ENCODE peak calls at places on chromosomes 12 and 14, in five cellular contexts. J is MM.1S, D is HepG2, O is cardiac muscle cell, V is body of pancreas. E is an unnamed sample.

GRCh38 chr14:51439896-51440295 is 199.8 kb downstream of the TMX1 start:
- DNase-seq in J (no peak), D (no peak), O (no peak), V (no peak), E (no peak)

GRCh38 chr12:67457799-67458680 is 188.9 kb downstream of the CAND1 start:
- DNase-seq in J (no peak), D (no peak), O (no peak), V (no peak), E (no peak)

GRCh38 chr14:82075566-82075965 is 541.9 kb upstream of the SEL1L start:
- DNase-seq in J (peak), D (no peak), O (peak), V (peak), E (no peak)

GRCh38 chr12:131559517-131560516 is 151.1 kb upstream of the SFSWAP start:
- DNase-seq in J (no peak), D (no peak), O (no peak), V (no peak), E (no peak)

GRCh38 chr12:59093090-59093489 is 172.8 kb upstream of the LRIG3 start:
- DNase-seq in J (no peak), D (no peak), O (no peak), V (no peak), E (no peak)

GRCh38 chr12:30874455-30875313 is 51.9 kb upstream of the TSPAN11 start:
- DNase-seq in J (no peak), D (no peak), O (no peak), V (no peak), E (no peak)

GRCh38 chr12:132014092-132014914 is 64.6 kb downstream of the EP400 start:
- DNase-seq in J (no peak), D (no peak), O (no peak), V (no peak), E (no peak)

GRCh38 chr12:107163413-107163812 is 70.1 kb upstream of the CRY1 start:
- DNase-seq in J (no peak), D (no peak), O (no peak), V (no peak), E (no peak)

GRCh38 chr12:121925361-121925725 is 7.0 kb downstream of the CFAP251 start:
- DNase-seq in J (no peak), D (no peak), O (no peak), V (no peak), E (no peak)

GRCh38 chr12:93235881-93236280 is 141.8 kb upstream of the NUDT4 start:
- DNase-seq in J (no peak), D (no peak), O (no peak), V (no peak), E (no peak)

GRCh38 chr12:25800101-25800500 is 158.4 kb upstream of the RASSF8 start:
- DNase-seq in J (peak), D (no peak), O (no peak), V (no peak), E (no peak)

GRCh38 chr14:60355768-60356167 is 106.7 kb downstream of the PPM1A start:
- DNase-seq in J (no peak), D (no peak), O (no peak), V (no peak), E (no peak)

GRCh38 chr14:63922696-63923421 is 70.1 kb downstream of the SYNE2 start:
- DNase-seq in J (peak), D (peak), O (no peak), V (peak), E (peak)

GRCh38 chr14:100159107-100159864 is at the start of gene DEGS2:
- DNase-seq in J (peak), D (no peak), O (peak), V (peak), E (peak)

GRCh38 chr14:92987713-92988510 is 65.0 kb downstream of the CHGA start:
- DNase-seq in J (no peak), D (no peak), O (no peak), V (no peak), E (no peak)

GRCh38 chr14:80434574-80435321 is 223.4 kb upstream of the DIO2 start:
- DNase-seq in J (no peak), D (no peak), O (no peak), V (peak), E (no peak)

GRCh38 chr14:74081491-74081890 is 2.8 kb downstream of the ALDH6A1 start:
- DNase-seq in J (no peak), D (no peak), O (no peak), V (no peak), E (no peak)

GRCh38 chr14:21852061-21852664 is 178.5 kb upstream of the OR4E1 start:
- DNase-seq in J (peak), D (peak), O (peak), V (peak), E (no peak)

GRCh38 chr12:124309744-124310143 is 14.9 kb downstream of the RFLNA start:
- DNase-seq in J (no peak), D (no peak), O (no peak), V (no peak), E (no peak)

GRCh38 chr12:87848248-87848868 is 180.8 kb downstream of the C12orf50 start:
- DNase-seq in J (peak), D (peak), O (peak), V (peak), E (no peak)

GRCh38 chr14:57008534-57008933 is 198.3 kb upstream of the OTX2 start:
- DNase-seq in J (no peak), D (no peak), O (no peak), V (no peak), E (no peak)

GRCh38 chr14:33460119-33460518 is 490.8 kb downstream of the EGLN3 start:
- DNase-seq in J (no peak), D (no peak), O (no peak), V (no peak), E (no peak)

GRCh38 chr14:96138241-96138640 is 66.4 kb upstream of the BDKRB2 start:
- DNase-seq in J (no peak), D (no peak), O (no peak), V (no peak), E (no peak)

GRCh38 chr12:117100851-117101673 is 1.8 kb upstream of the TESC start:
- DNase-seq in J (no peak), D (no peak), O (no peak), V (peak), E (no peak)

GRCh38 chr14:28482644-28483043 is 283.9 kb upstream of the FOXG1 start:
- DNase-seq in J (no peak), D (no peak), O (no peak), V (no peak), E (no peak)

GRCh38 chr12:108324678-108325358 is 14.3 kb downstream of the CMKLR1 start:
- DNase-seq in J (no peak), D (no peak), O (no peak), V (no peak), E (no peak)

GRCh38 chr14:70032447-70032846 is 153.2 kb downstream of the SMOC1 start:
- DNase-seq in J (no peak), D (peak), O (no peak), V (no peak), E (no peak)

GRCh38 chr14:103273145-103273846 is 60.7 kb upstream of the EIF5 start:
- DNase-seq in J (no peak), D (no peak), O (no peak), V (no peak), E (no peak)

GRCh38 chr14:51783765-51784164 is 76.6 kb upstream of the GNG2 start:
- DNase-seq in J (no peak), D (no peak), O (no peak), V (no peak), E (no peak)

GRCh38 chr12:120712654-120713053 is 2.4 kb downstream of the UNC119B start:
- DNase-seq in J (no peak), D (no peak), O (no peak), V (no peak), E (no peak)
- H3K4me3 ChIP-seq in J (no peak), D (no peak), O (no peak), V (no peak), E (no peak)

GRCh38 chr12:71159260-71159659 is 1.5 kb upstream of the TSPAN8 start:
- DNase-seq in J (no peak), D (peak), O (no peak), V (no peak), E (no peak)

GRCh38 chr12:71161575-71161974 is 3.8 kb upstream of the TSPAN8 start:
- DNase-seq in J (no peak), D (no peak), O (no peak), V (no peak), E (no peak)

GRCh38 chr12:71162832-71163711 is 5.3 kb upstream of the TSPAN8 start:
- DNase-seq in J (no peak), D (peak), O (no peak), V (peak), E (no peak)

GRCh38 chr12:71158361-71158882 is 623 bp upstream of the TSPAN8 start:
- DNase-seq in J (no peak), D (peak), O (no peak), V (no peak), E (no peak)

DNA sequence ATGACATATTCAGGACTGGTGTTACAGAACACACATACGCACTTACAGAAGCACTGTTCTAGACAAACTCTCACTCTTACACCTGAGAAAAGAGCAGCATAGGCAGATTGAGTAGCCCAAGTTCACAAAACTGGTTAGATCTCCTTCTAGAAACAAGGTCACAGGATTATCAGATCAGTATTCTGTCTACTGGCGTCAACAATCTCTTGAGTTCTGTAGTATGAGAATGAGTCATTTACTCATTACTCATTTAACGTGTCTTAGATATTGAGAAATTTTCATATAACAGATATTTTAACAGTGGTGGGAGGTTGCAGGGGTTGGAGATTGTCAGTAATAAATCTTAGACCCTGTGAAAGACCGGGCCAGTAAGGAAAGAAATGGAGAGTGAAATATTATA is 2.8 kb upstream of the TSPAN8 start:
- DNase-seq in J (no peak), D (no peak), O (no peak), V (no peak), E (no peak)
- H3K27ac ChIP-seq in J (no peak), D (peak), O (no peak), V (peak), E (no peak)

DNA sequence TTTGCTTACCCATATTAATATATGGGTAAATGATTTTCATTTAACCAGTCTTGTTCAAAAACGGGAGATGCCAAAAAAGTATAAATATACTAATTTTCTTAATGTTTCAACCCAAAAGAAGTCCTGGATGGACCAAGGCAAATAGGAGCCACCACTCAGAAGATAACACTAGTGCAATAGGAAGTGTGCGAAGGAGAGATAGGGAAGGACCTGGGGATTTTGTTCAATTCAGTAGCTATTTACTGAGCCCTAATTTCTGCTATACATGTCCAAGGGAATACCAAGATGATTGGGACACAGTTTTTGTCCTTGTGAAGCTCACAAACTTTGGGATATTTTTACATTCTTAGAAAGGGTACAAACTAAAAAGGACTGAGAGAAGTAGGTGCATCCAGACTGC is 1.5 kb downstream of the CMAS start:
- DNase-seq in J (no peak), D (no peak), O (no peak), V (no peak), E (no peak)
- H3K4me3 ChIP-seq in J (peak), D (no peak), O (peak), V (no peak), E (no peak)

GRCh38 chr14:75285331-75285730 is 6.7 kb downstream of the FOS start:
- DNase-seq in J (no peak), D (no peak), O (no peak), V (no peak), E (no peak)

GRCh38 chr14:75281691-75282000 is 3.0 kb downstream of the FOS start:
- DNase-seq in J (no peak), D (no peak), O (no peak), V (no peak), E (no peak)

GRCh38 chr14:75282166-75282547 is 3.5 kb downstream of the FOS start:
- DNase-seq in J (no peak), D (no peak), O (no peak), V (peak), E (no peak)

GRCh38 chr14:75283884-75284563 is 5.4 kb downstream of the FOS start:
- DNase-seq in J (no peak), D (peak), O (no peak), V (peak), E (no peak)

GRCh38 chr14:75283162-75283883 is 4.7 kb downstream of the FOS start:
- DNase-seq in J (no peak), D (peak), O (no peak), V (peak), E (no peak)
- H3K27ac ChIP-seq in J (no peak), D (peak), O (no peak), V (peak), E (peak)

DNA sequence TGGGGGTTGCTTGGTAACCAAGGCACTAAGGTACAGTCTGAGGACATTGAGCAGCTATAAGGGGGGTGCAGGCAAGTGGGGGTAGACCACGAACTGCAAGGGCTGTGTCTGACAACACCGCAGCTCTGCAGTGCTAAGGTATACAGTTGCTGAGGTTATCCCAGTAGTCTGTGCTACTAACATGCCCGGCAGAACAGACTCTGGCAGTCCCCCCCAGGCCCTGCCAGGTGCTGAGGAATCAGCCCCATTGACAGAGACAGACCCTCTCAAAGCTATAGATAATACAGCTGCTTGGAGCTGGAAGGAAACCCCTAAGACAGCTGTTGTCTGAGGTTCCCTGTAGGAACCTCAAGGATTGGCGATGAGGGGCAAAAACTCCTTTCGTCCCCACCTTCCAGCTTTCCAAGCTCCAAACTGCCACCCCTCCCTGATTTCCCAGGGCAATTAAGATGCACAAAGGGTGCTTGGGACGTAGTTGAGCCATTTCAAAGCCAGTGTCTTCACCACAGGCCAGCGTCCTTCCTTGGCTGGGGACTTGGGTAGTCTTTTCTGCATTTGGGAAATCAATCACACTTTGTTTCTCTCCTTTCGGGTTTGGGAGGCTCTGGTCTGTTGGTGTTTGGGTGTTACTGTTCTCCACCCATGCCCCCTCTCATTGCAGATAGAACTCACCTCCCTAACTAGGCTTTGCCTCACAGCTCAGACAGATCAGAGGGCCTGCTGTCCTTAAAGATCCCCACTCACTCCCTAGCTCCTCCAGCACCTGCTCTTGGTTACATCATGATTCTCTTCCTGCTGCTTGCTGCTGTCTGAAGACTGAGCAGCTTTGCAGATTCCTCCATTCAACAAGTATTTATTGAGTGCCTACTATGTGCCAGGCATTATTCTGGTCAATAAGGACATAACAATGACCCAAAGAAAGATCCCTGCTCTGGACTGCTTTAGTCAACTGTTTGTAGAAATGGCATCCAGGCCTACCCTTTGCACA is 2.0 kb upstream of the MYH7 start:
- DNase-seq in J (no peak), D (no peak), O (no peak), V (no peak), E (no peak)
- H3K4me3 ChIP-seq in J (no peak), D (no peak), O (no peak), V (no peak), E (no peak)